ENCODE peak calls at places on chromosomes 5 and 9, in six cellular contexts. V, P, O, T, D and Q are unnamed samples.
A peak's percentile ranks its signal among the peaks of the same experiment; 100 is the strongest.

GRCh38 chr5:172149073-172149472 is 39.0 kb downstream of the STK10 start:
- DNase-seq in V (no peak), T (no peak), O (no peak), D (no peak), P (no peak), Q (no peak)

GRCh38 chr9:74122661-74123060 is 374.5 kb upstream of the RORB start:
- DNase-seq in O (no peak), V (no peak), P (no peak), T (no peak), D (no peak), Q (no peak)

GRCh38 chr5:124871299-124871698 is 124.9 kb upstream of the ZNF608 start:
- DNase-seq in T (peak; percentile 27), D (no peak), V (no peak), P (no peak), O (no peak), Q (no peak)

GRCh38 chr9:122346478-122347347 is 24.1 kb upstream of the PTGS1 start:
- DNase-seq in T (peak; percentile 59), D (no peak), P (no peak), V (no peak), O (peak; percentile 7), Q (peak; percentile 55)

GRCh38 chr5:133996683-133997252 is 8.0 kb downstream of the VDAC1 start:
- DNase-seq in D (no peak), T (no peak), O (no peak), V (no peak), P (no peak), Q (peak; percentile 57)

GRCh38 chr5:148910686-148911361 is 84.4 kb downstream of the ADRB2 start:
- DNase-seq in V (no peak), P (peak; percentile 44), O (no peak), D (no peak), T (peak; percentile 63), Q (no peak)

GRCh38 chr9:14314929-14315753 is 1.2 kb upstream of the NFIB start:
- DNase-seq in O (peak; percentile 38), D (peak; percentile 71), T (peak; percentile 67), V (no peak), P (peak; percentile 89), Q (peak; percentile 70)

GRCh38 chr5:32182463-32183081 is 8.5 kb upstream of the GOLPH3 start:
- DNase-seq in T (no peak), V (no peak), D (no peak), O (no peak), P (no peak), Q (no peak)

GRCh38 chr9:27261517-27262211 is 35.3 kb downstream of the EQTN start:
- DNase-seq in O (peak; percentile 58), D (no peak), V (no peak), P (no peak), T (no peak), Q (no peak)

GRCh38 chr5:80987078-80987766 is 27.1 kb downstream of the RASGRF2 start:
- DNase-seq in T (no peak), O (no peak), D (no peak), V (no peak), P (no peak), Q (no peak)

GRCh38 chr5:116409591-116410296 is 164.9 kb downstream of the SEMA6A start:
- DNase-seq in D (no peak), T (no peak), O (no peak), P (no peak), V (no peak), Q (no peak)

GRCh38 chr5:152221721-152222629 is 183.1 kb downstream of the NMUR2 start:
- DNase-seq in V (no peak), T (no peak), O (no peak), D (no peak), P (no peak), Q (no peak)

GRCh38 chr5:134113908-134114875 is at the start of gene TCF7:
- DNase-seq in V (peak; percentile 59), D (peak; percentile 96), P (peak; percentile 76), T (peak; percentile 59), O (peak; percentile 68), Q (peak; percentile 75)

GRCh38 chr9:78778843-78779486 is 482.0 kb downstream of the PSAT1 start:
- DNase-seq in V (no peak), O (no peak), D (no peak), P (no peak), T (no peak), Q (no peak)

GRCh38 chr5:135700731-135701130 is 121.9 kb upstream of the CXCL14 start:
- DNase-seq in V (no peak), T (no peak), O (no peak), P (no peak), D (no peak), Q (no peak)

GRCh38 chr9:87557996-87558395 is 60.3 kb downstream of the DAPK1 start:
- DNase-seq in V (no peak), O (no peak), D (no peak), T (no peak), P (no peak), Q (no peak)

GRCh38 chr5:36570268-36570667 is 36.1 kb upstream of the SLC1A3 start:
- DNase-seq in D (no peak), P (no peak), V (no peak), O (no peak), T (no peak), Q (no peak)

GRCh38 chr5:7745882-7746735 is 104.8 kb downstream of the CFAP90 start:
- DNase-seq in T (peak; percentile 52), D (peak; percentile 66), O (peak; percentile 41), P (peak; percentile 72), V (peak; percentile 58), Q (peak; percentile 88)

GRCh38 chr5:17374973-17375844 is 122.8 kb upstream of the TAF11L2 start:
- DNase-seq in O (peak; percentile 21), P (peak; percentile 95), T (no peak), V (peak; percentile 47), D (no peak), Q (peak; percentile 22)

GRCh38 chr9:129318121-129319075 is 140.3 kb upstream of the IER5L start:
- DNase-seq in P (no peak), V (no peak), O (peak; percentile 59), T (no peak), D (no peak), Q (no peak)

GRCh38 chr9:69120380-69121154 is 53.5 kb upstream of the TJP2 start:
- DNase-seq in P (no peak), T (peak; percentile 21), O (peak; percentile 81), V (peak; percentile 81), D (no peak), Q (peak; percentile 91)

GRCh38 chr9:104981543-104982129 is 53.7 kb upstream of the ABCA1 start:
- DNase-seq in P (no peak), O (no peak), V (no peak), D (no peak), T (no peak), Q (no peak)

GRCh38 chr9:129595323-129595741 is 25.6 kb downstream of the C9orf50 start:
- DNase-seq in D (no peak), V (no peak), O (no peak), T (no peak), P (no peak), Q (no peak)

GRCh38 chr5:94618029-94618492 is 343 bp downstream of the KIAA0825 start:
- DNase-seq in O (peak; percentile 35), D (peak; percentile 46), V (no peak), T (peak; percentile 78), P (peak; percentile 72), Q (peak; percentile 26)

GRCh38 chr5:78638423-78638822 is 10.1 kb downstream of the LHFPL2 start:
- DNase-seq in T (peak; percentile 99), V (no peak), P (peak; percentile 84), O (peak; percentile 56), D (no peak), Q (no peak)

GRCh38 chr5:17185776-17186175 is 31.7 kb upstream of the BASP1 start:
- DNase-seq in P (no peak), T (no peak), O (no peak), D (no peak), V (no peak), Q (no peak)

GRCh38 chr5:110338336-110339083 is 388.0 kb downstream of the TMEM232 start:
- DNase-seq in T (no peak), D (no peak), V (no peak), O (no peak), P (no peak), Q (no peak)

GRCh38 chr5:40578501-40579451 is 100.9 kb upstream of the PTGER4 start:
- DNase-seq in D (no peak), P (no peak), T (peak; percentile 14), V (no peak), O (no peak), Q (no peak)

GRCh38 chr9:134435527-134436355 is 109.5 kb downstream of the RXRA start:
- DNase-seq in D (no peak), O (no peak), T (no peak), V (no peak), P (no peak), Q (no peak)

DNA sequence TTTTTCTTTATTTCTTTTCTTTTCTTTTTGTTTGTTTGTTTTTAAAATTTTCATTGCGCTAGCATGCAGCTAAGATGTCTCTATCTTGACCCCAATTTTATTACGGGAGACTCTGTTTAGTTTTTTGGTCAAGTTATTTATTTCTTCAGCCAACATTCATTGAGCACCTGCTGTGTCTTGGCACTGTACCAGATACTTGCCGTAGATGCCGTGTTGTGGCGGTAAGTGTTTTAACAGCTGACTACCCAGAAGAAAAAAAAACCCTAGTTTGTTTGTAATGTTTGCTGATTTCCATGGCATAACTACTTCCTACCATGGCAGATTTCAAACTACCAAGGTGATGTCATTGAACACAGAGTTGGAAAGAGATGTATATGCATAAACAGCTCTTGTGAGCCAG is 65.0 kb downstream of the UGCG start:
- DNase-seq in T (peak; percentile 87), D (no peak), P (peak; percentile 84), V (no peak), O (no peak), Q (no peak)
- TF ChIP-seq JUN in T (peak; percentile 28), D (no peak), P (peak; percentile 27), V (no peak), O (no peak), Q (no peak)

GRCh38 chr5:181035991-181036815 is 3.9 kb upstream of the BTNL9 start:
- DNase-seq in V (no peak), P (no peak), O (no peak), T (no peak), D (no peak), Q (no peak)
- TF ChIP-seq JUN in V (no peak), P (no peak), O (no peak), T (no peak), D (no peak), Q (no peak)

DNA sequence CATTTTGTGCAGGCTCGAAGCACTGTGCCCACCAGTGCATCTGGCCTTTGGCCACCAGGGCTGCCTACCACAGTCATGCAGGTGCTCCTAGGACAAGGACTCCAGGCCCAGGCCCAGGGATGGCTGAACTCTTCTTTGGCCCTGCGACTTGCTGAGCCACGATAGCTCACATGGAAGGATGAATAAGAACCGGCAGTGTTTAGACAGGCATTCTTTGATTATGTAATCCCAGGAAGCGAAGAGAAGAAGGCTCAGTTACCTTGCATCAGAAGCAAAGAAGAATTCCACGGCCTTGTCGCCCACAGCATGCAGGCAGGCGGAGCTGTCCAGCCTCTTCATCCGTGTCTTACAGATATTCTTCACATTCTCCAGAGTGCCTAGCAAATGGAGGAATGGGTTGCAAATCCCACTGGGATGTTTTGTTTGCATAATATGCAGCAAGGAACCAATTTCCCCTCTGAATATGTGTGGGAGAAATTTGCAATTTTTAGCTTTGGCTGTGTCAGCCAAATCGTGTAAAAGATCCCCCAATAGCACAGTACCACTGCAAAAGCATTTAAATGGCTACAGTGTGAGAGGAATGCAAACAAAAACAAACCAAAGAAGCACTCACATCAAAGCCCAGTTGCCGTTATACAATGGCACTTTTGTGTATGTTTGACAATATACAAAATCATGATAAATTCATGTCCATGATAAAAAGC is 29.1 kb downstream of the GFPT2 start:
- DNase-seq in D (no peak), O (no peak), P (peak; percentile 20), T (no peak), V (no peak), Q (no peak)
- TF ChIP-seq JUN in D (no peak), O (no peak), P (peak; percentile 22), T (no peak), V (no peak), Q (no peak)

GRCh38 chr5:19855929-19856328 is 132.1 kb downstream of the CDH18 start:
- DNase-seq in T (no peak), V (no peak), O (no peak), P (no peak), D (no peak), Q (no peak)
- TF ChIP-seq JUN in T (no peak), V (no peak), O (no peak), P (no peak), D (no peak), Q (no peak)